ENCODE peak calls at places on chromosome 5, in nine cellular contexts. A, P, M, Y, H, F, U, I and L are unnamed samples. For H3K36me3, the result is how much of the 10 kb centered on the place peaks cover.

GRCh38 chr5:159814810-159815585 is 101.3 kb upstream of the ADRA1B start:
- DNase-seq in A (no peak), P (no peak), M (peak), Y (peak), H (no peak), F (no peak), U (no peak), I (no peak), L (no peak)

GRCh38 chr5:124030043-124030461 is 518.1 kb downstream of the CSNK1G3 start:
- DNase-seq in A (no peak), P (no peak), M (no peak), Y (peak), H (no peak), F (no peak), U (no peak), I (no peak), L (no peak)

GRCh38 chr5:169287529-169287928 is 13.4 kb downstream of the SLIT3 start:
- DNase-seq in A (no peak), P (no peak), M (no peak), Y (no peak), H (no peak), F (no peak), U (no peak), I (no peak), L (no peak)

GRCh38 chr5:1510151-1510561 is 13.6 kb downstream of the LPCAT1 start:
- DNase-seq in A (peak), P (peak), M (no peak), Y (no peak), H (peak), F (peak), U (no peak), I (peak), L (peak)

GRCh38 chr5:111580956-111581355 is 68.6 kb upstream of the STARD4 start:
- DNase-seq in A (no peak), P (no peak), M (no peak), Y (peak), H (no peak), F (no peak), U (no peak), I (no peak), L (no peak)

GRCh38 chr5:11902304-11902703 is 1.9 kb downstream of the CTNND2 start:
- DNase-seq in A (no peak), P (no peak), M (no peak), Y (no peak), H (no peak), F (no peak), U (no peak), I (no peak), L (no peak)

GRCh38 chr5:132480546-132481242 is 9.9 kb downstream of the IRF1 start:
- DNase-seq in A (no peak), P (no peak), M (no peak), Y (no peak), H (no peak), F (no peak), U (no peak), I (peak), L (no peak)

GRCh38 chr5:132060501-132061161 is at the start of gene IL3:
- DNase-seq in A (peak), P (peak), M (no peak), Y (no peak), H (no peak), F (peak), U (no peak), I (peak), L (no peak)

GRCh38 chr5:150309101-150309897 is 6.6 kb upstream of the ARSI start:
- DNase-seq in A (no peak), P (no peak), M (no peak), Y (no peak), H (no peak), F (no peak), U (no peak), I (no peak), L (no peak)

GRCh38 chr5:7094626-7095025 is 301.3 kb upstream of the ADCY2 start:
- DNase-seq in A (no peak), P (no peak), M (no peak), Y (no peak), H (no peak), F (peak), U (peak), I (no peak), L (no peak)

GRCh38 chr5:54645888-54646284 is 128.3 kb downstream of the SNX18 start:
- DNase-seq in A (no peak), P (no peak), M (no peak), Y (peak), H (no peak), F (no peak), U (no peak), I (no peak), L (no peak)

GRCh38 chr5:54649041-54649504 is 131.5 kb downstream of the SNX18 start:
- DNase-seq in A (no peak), P (no peak), M (no peak), Y (no peak), H (no peak), F (no peak), U (no peak), I (no peak), L (no peak)

GRCh38 chr5:54643679-54644078 is 126.1 kb downstream of the SNX18 start:
- DNase-seq in A (no peak), P (no peak), M (peak), Y (peak), H (no peak), F (no peak), U (peak), I (no peak), L (no peak)

GRCh38 chr5:54644226-54644625 is 126.7 kb downstream of the SNX18 start:
- DNase-seq in A (no peak), P (no peak), M (peak), Y (peak), H (no peak), F (no peak), U (peak), I (no peak), L (no peak)

GRCh38 chr5:54646285-54647101 is 128.9 kb downstream of the SNX18 start:
- DNase-seq in A (peak), P (peak), M (peak), Y (peak), H (peak), F (peak), U (no peak), I (peak), L (peak)
- H3K4me3 ChIP-seq in A (no peak), P (no peak), M (no peak), Y (peak), H (no peak), F (no peak), U (no peak), I (no peak), L (no peak)

DNA sequence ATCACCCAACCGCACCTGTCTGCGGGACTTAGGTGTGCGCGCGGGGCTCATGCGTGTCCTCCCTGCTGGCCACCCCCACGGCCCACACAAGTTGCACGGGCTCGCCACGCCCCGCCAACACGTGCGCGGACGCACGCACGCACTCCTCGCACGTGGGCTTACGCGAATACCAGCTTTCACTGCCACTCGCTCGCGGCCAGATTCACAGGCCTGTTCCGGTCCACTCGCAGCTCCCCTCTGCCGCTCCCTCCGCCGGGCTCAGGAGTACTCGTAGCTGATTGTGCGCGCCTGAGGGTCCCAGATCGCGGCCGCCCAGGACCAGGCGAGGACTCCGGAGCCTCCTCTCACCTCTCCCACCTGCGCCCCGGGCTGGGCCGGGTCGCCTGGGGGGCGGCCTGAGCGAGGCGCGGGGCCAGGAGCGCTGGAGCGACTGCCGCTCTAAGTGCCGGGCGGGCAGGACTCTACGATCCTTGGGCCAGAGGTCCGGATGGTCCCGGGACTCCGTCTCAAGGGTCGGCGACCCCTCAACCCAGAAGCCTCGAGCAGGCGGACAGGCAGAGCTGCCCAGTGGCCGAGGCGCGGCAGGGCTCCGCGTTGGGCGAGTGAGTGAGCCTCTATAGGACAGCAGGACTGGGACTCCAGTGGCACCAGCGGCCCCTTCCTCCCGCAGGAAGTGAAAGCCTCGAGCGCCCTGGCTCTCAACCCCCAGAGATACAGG is 3.4 kb downstream of the PCDHGC5 start:
- DNase-seq in A (no peak), P (no peak), M (no peak), Y (no peak), H (no peak), F (peak), U (no peak), I (no peak), L (peak)
- H3K36me3 ChIP-seq in A (under half), P (under half), M (under half), Y (under half), H (under half), F (under half), U (under half), I (under half), L (under half)

DNA sequence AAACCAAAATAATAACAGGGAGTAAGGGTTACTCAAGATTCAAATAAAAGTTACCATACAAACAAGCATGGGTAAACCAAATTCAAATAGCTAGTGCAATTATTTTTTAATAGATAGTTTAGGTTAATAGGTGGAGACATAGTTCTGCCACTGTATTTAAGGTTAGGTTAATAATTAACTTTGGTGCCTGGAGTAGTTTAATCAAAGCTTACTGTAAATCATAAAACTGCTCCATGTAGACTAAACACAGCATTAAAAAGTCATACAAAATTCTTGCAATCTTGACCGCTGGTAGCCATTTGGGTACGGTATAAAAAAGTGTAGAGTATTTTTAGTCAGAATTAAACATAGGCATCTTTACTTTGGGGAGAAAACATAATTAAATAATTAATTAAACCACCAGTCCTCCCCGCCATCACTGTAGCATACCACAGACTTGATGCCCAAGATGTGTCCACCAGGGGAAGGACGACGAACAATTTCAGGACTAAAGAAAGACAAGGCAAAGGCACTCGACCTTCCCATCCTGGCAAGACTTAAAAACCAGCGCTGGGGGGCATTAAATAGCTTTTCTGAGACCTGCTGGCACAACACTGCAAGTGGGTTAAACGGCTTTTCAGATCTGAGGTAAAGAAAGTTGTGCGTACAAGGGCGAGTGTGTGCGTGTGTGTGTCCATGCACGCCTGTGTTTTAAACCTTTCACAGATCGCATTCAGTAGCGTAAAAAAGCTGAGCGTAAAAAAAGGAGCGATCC is 2.9 kb downstream of the SEMA6A start:
- DNase-seq in A (no peak), P (no peak), M (no peak), Y (no peak), H (no peak), F (peak), U (no peak), I (no peak), L (peak)
- H3K4me3 ChIP-seq in A (peak), P (peak), M (no peak), Y (no peak), H (peak), F (peak), U (no peak), I (peak), L (peak)

DNA sequence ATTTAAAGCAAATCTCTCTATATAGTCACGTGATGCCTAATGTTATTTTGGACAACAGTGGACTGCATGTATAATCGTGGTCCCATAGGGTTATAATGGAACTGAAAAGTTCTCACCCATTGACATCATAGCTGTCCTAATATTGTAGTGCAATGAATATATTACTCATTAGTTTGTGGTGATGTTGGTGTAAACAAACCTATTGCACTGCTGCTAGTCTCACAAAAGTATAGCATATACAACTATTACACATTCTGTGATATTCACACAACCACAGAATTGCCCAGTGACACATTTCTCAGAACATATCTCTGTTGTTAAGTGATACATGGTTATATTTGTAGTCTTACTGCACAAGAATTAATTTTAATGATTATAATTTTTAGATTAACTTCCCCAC is 37.7 kb downstream of the IPO11 start:
- DNase-seq in A (no peak), P (no peak), M (no peak), Y (no peak), H (no peak), F (no peak), U (no peak), I (no peak), L (no peak)
- H3K36me3 ChIP-seq in A (under half), P (half or more), M (under half), Y (under half), H (under half), F (under half), U (under half), I (under half), L (under half)

DNA sequence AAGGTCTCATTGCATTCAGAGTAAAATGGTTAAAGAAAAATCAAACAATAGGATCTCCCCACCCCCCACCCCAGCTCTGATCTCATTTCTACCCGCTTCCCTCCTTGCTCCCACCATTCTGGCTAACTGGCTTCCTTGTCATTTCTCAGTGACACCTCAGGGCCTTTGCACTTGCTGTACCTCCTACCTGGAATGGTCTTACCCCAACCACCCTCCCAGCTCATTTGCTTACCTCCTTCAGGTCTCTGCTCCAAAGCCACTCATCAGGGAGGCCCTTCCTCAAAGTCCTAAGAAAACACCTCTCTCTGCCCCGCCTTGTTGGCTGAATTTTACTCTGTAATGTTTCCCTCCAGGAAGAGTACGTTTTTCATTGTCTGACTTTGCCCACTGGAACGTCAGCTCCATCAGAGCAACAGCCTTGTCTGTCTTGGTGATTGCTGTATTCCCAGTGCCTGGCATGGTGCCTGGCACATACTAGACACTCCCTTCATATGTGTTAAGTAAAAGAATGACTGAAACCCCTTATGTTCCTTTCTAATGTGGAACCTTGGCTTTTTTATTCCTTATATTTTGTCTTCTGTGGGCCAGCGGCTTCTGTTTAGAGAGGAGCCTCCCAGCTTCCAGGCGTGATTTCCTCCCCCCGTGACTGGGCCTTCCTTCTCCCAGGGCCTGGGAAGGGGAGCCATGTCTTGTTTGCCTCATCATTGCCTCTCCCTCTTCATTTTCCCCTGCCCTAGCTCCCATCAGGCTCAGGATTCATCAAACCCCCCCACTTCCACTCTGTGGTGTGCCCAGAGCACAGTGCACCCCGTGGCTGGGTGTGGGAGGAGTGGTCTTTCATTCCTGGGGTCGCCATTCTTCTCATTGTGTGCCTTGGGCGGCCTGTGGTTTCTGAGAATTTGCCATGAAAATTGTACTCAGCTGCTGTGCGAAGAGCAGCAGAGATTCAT is 27.0 kb downstream of the NEURL1B start:
- DNase-seq in A (peak), P (no peak), M (no peak), Y (no peak), H (no peak), F (no peak), U (no peak), I (peak), L (no peak)
- H3K4me3 ChIP-seq in A (no peak), P (peak), M (no peak), Y (no peak), H (no peak), F (no peak), U (no peak), I (no peak), L (no peak)